ENCODE peak calls at places on chromosomes 12 and 14, in seven cellular contexts. One of them, this sample, is unnamed.

GRCh38 chr12:66296171-66296683 is 6.1 kb upstream of the HELB start:
- DNase-seq in sciatic nerve: no peak
- DNase-seq in COR-L47: no peak
- DNase-seq in SJCRH30: no peak
- DNase-seq in DMS153: no peak
- DNase-seq in Calu3: no peak
- DNase-seq in left colon: no peak
- DNase-seq in this sample: no peak

GRCh38 chr14:20578784-20579502 is 8.9 kb downstream of the RNASE11 start:
- DNase-seq in sciatic nerve: no peak
- DNase-seq in COR-L47: no peak
- DNase-seq in SJCRH30: no peak
- DNase-seq in DMS153: no peak
- DNase-seq in Calu3: no peak
- DNase-seq in left colon: no peak
- DNase-seq in this sample: no peak

GRCh38 chr12:105292705-105293104 is 37.8 kb upstream of the C12orf75 start:
- DNase-seq in sciatic nerve: no peak
- DNase-seq in COR-L47: no peak
- DNase-seq in SJCRH30: no peak
- DNase-seq in DMS153: no peak
- DNase-seq in Calu3: no peak
- DNase-seq in left colon: no peak
- DNase-seq in this sample: no peak

GRCh38 chr12:14774074-14774943 is 29.0 kb downstream of the WBP11 start:
- DNase-seq in sciatic nerve: peak
- DNase-seq in COR-L47: no peak
- DNase-seq in SJCRH30: no peak
- DNase-seq in DMS153: peak
- DNase-seq in Calu3: peak
- DNase-seq in left colon: peak
- DNase-seq in this sample: peak

GRCh38 chr14:63248211-63248610 is 44.0 kb downstream of the RHOJ start:
- DNase-seq in sciatic nerve: no peak
- DNase-seq in COR-L47: no peak
- DNase-seq in SJCRH30: no peak
- DNase-seq in DMS153: no peak
- DNase-seq in Calu3: no peak
- DNase-seq in left colon: no peak
- DNase-seq in this sample: no peak

GRCh38 chr12:96590970-96591369 is 101.6 kb downstream of the CFAP54 start:
- DNase-seq in sciatic nerve: no peak
- DNase-seq in COR-L47: no peak
- DNase-seq in SJCRH30: no peak
- DNase-seq in DMS153: no peak
- DNase-seq in Calu3: no peak
- DNase-seq in left colon: no peak
- DNase-seq in this sample: no peak

GRCh38 chr12:16530268-16530865 is 75.6 kb downstream of the LMO3 start:
- DNase-seq in sciatic nerve: no peak
- DNase-seq in COR-L47: peak
- DNase-seq in SJCRH30: no peak
- DNase-seq in DMS153: peak
- DNase-seq in Calu3: no peak
- DNase-seq in left colon: no peak
- DNase-seq in this sample: peak

GRCh38 chr12:116039081-116039480 is 238.4 kb downstream of the MED13L start:
- DNase-seq in sciatic nerve: no peak
- DNase-seq in COR-L47: no peak
- DNase-seq in SJCRH30: no peak
- DNase-seq in DMS153: no peak
- DNase-seq in Calu3: no peak
- DNase-seq in left colon: no peak
- DNase-seq in this sample: no peak

GRCh38 chr14:30243157-30243556 is 315.5 kb upstream of the PRKD1 start:
- DNase-seq in sciatic nerve: no peak
- DNase-seq in COR-L47: peak
- DNase-seq in SJCRH30: no peak
- DNase-seq in DMS153: no peak
- DNase-seq in Calu3: no peak
- DNase-seq in left colon: no peak
- DNase-seq in this sample: no peak

GRCh38 chr12:76927170-76927784 is 48.5 kb upstream of the CSRP2 start:
- DNase-seq in sciatic nerve: no peak
- DNase-seq in COR-L47: no peak
- DNase-seq in SJCRH30: peak
- DNase-seq in DMS153: no peak
- DNase-seq in Calu3: peak
- DNase-seq in left colon: no peak
- DNase-seq in this sample: no peak

GRCh38 chr12:11885261-11886038 is 185.3 kb upstream of the BCL2L14 start:
- DNase-seq in sciatic nerve: no peak
- DNase-seq in COR-L47: no peak
- DNase-seq in SJCRH30: peak
- DNase-seq in DMS153: peak
- DNase-seq in Calu3: peak
- DNase-seq in left colon: peak
- DNase-seq in this sample: peak